ENCODE peak calls at places on chromosome X, in four cellular contexts. Z is mesendoderm, H is H1, P is IMR-90. A is an unnamed sample.

GRCh38 chrX:14228611-14229010 is 198.9 kb upstream of the GEMIN8 start:
- DNase-seq in H (no peak), P (no peak), Z (no peak), A (no peak)

GRCh38 chrX:110317079-110317819 is 636 bp downstream of the AMMECR1 start:
- DNase-seq in H (peak), P (no peak), Z (peak), A (no peak)

GRCh38 chrX:109440475-109440874 is 41.4 kb downstream of the GUCY2F start:
- DNase-seq in P (no peak), Z (no peak), H (no peak), A (no peak)

GRCh38 chrX:72576161-72576896 is 3.7 kb upstream of the HDAC8 start:
- DNase-seq in Z (no peak), P (peak), H (no peak), A (no peak)

GRCh38 chrX:49710744-49711319 is 15.0 kb upstream of the PAGE1 start:
- DNase-seq in Z (peak), H (no peak), P (no peak), A (no peak)

GRCh38 chrX:338281-338835 is 19.8 kb upstream of the GTPBP6 start:
- DNase-seq in P (no peak), H (no peak), Z (no peak), A (no peak)

GRCh38 chrX:53631156-53631555 is 55.4 kb downstream of the HUWE1 start:
- DNase-seq in P (peak), Z (peak), H (no peak), A (no peak)

GRCh38 chrX:54066841-54067240 is 22.6 kb upstream of the PHF8 start:
- DNase-seq in Z (no peak), H (no peak), P (peak), A (no peak)

GRCh38 chrX:140710710-140711109 is 1.2 kb downstream of the LINC00632 start:
- DNase-seq in Z (no peak), H (no peak), P (no peak), A (no peak)

GRCh38 chrX:152632445-152633097 is 5.1 kb upstream of the GABRQ start:
- DNase-seq in P (peak), Z (peak), H (peak), A (peak)

GRCh38 chrX:1750267-1750666 is 135.4 kb downstream of the ASMT start:
- DNase-seq in Z (no peak), P (no peak), H (no peak), A (no peak)

DNA sequence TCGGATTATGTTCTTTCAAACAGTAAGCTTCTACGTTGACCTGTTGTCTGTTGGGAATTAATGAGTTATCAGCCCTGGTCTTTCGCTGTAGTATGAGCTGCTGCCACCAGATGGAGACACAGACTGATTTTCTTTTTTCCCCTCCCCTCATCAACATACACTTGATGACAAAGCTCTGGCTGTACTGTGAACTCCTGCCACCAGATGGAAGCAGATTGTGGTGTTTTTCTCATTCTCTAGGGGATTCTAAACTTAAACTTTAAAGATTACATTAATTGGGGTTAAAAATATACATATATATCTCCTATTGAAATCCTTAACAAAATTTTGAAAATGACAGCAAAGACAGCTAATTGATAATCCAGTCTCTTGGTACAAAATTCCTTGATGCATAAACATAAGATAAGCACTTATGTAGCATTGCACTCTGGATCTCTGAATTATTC is 44.8 kb downstream of the SMS start:
- DNase-seq in H (peak), Z (peak), P (peak), A (peak)
- H3K56ac ChIP-seq in H (no peak), Z (no peak), P (no peak), A (no peak)

GRCh38 chrX:105870465-105870864 is 48.1 kb downstream of the NRK start:
- DNase-seq in Z (no peak), P (no peak), H (no peak), A (no peak)

GRCh38 chrX:105874790-105875189 is 52.5 kb downstream of the NRK start:
- DNase-seq in Z (no peak), P (no peak), H (no peak), A (no peak)

GRCh38 chrX:105876658-105877057 is 54.3 kb downstream of the NRK start:
- DNase-seq in P (peak), H (no peak), Z (peak), A (no peak)

GRCh38 chrX:105869676-105870075 is 47.3 kb downstream of the NRK start:
- DNase-seq in H (no peak), Z (no peak), P (peak), A (no peak)

DNA sequence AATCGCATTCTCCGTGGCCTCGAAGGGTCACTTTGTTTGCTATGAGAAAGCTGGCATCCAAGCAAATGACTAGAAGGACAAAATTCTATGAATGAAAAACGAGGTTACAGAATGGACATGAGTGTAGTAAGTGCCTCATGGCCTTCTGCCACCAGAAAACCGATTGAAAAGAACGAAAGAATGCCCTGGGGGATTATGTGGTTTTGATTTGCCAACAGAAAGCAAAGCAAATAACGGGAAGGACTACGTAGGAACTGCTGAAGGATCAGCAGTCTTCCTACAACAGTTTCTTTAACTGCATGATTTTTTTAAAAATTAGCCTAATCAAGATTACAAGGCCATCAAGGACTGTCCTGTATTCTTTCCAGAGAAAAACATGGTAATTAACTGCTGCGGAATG is 50.6 kb downstream of the NRK start:
- DNase-seq in Z (no peak), P (no peak), H (no peak), A (no peak)
- H3K56ac ChIP-seq in Z (no peak), P (no peak), H (no peak), A (no peak)

GRCh38 chrX:19879181-19879580 is 8.2 kb downstream of the SH3KBP1 start:
- DNase-seq in P (no peak), Z (no peak), H (no peak), A (no peak)
- H3K56ac ChIP-seq in P (no peak), Z (no peak), H (no peak), A (no peak)

DNA sequence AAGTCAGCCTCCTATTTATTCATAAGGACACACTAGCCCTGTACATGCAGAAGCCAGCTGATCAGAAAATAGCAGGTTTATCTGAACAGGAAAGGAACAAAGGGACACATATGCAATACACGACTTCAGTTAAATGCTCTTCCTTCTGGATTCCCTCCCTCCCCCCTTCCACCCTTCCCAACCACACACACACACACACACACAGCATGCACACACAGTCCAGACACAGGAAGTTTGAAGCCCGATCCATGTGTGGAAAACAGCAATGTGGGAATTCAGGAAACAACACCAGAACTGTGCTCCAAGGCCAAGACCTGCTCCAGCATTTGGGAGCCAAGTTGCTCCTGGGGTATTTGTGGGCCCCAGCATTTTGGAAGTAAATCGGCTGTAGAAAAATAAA is 5.5 kb upstream of the AMOT start:
- DNase-seq in H (no peak), P (peak), Z (no peak), A (no peak)
- H3K56ac ChIP-seq in H (no peak), P (no peak), Z (no peak), A (no peak)

GRCh38 chrX:67648361-67648760 is 104.5 kb downstream of the AR start:
- DNase-seq in P (no peak), H (no peak), Z (no peak), A (no peak)
- H3K56ac ChIP-seq in P (no peak), H (no peak), Z (no peak), A (no peak)

A was measured in H9.